ENCODE peak calls at places on chromosomes 12 and 14, in four cellular contexts. U is CD8-positive, alpha-beta T cell; D is naive thymus-derived CD4-positive, alpha-beta T cell; R is heart left ventricle. X is an unnamed sample. For H3K4me1, the result is how much of the 10 kb centered on the place peaks cover.

GRCh38 chr14:73743431-73743931 is 29.3 kb upstream of the PNMA1 start:
- DNase-seq in U (peak), D (peak), R (peak), X (no peak)

GRCh38 chr12:68086019-68086603 is 73.4 kb downstream of the IFNG start:
- DNase-seq in U (no peak), D (no peak), R (no peak), X (no peak)

GRCh38 chr12:80551897-80552296 is 107.9 kb downstream of the PTPRQ start:
- DNase-seq in U (no peak), D (no peak), R (no peak), X (no peak)

GRCh38 chr14:64549805-64550538 is at the start of gene PPP1R36:
- DNase-seq in U (peak), D (peak), R (peak), X (no peak)

GRCh38 chr12:52023182-52023975 is 16.6 kb downstream of the TAMALIN start:
- DNase-seq in U (peak), D (peak), R (peak), X (peak)

GRCh38 chr14:86999076-86999475 is 993.9 kb downstream of the GALC start:
- DNase-seq in U (no peak), D (no peak), R (no peak), X (no peak)

GRCh38 chr12:101590383-101590782 is 4.4 kb upstream of the MYBPC1 start:
- DNase-seq in U (no peak), D (no peak), R (no peak), X (no peak)

GRCh38 chr14:51455041-51455835 is 196.5 kb upstream of the FRMD6 start:
- DNase-seq in U (no peak), D (no peak), R (no peak), X (no peak)

GRCh38 chr12:105041186-105041585 is 43.1 kb downstream of the ALDH1L2 start:
- DNase-seq in U (no peak), D (no peak), R (no peak), X (no peak)

GRCh38 chr12:89665556-89665955 is 43.1 kb downstream of the ATP2B1 start:
- DNase-seq in U (no peak), D (no peak), R (no peak), X (no peak)

GRCh38 chr14:68391292-68392014 is 401.4 kb downstream of the ZFP36L1 start:
- DNase-seq in U (no peak), D (no peak), R (no peak), X (no peak)

DNA sequence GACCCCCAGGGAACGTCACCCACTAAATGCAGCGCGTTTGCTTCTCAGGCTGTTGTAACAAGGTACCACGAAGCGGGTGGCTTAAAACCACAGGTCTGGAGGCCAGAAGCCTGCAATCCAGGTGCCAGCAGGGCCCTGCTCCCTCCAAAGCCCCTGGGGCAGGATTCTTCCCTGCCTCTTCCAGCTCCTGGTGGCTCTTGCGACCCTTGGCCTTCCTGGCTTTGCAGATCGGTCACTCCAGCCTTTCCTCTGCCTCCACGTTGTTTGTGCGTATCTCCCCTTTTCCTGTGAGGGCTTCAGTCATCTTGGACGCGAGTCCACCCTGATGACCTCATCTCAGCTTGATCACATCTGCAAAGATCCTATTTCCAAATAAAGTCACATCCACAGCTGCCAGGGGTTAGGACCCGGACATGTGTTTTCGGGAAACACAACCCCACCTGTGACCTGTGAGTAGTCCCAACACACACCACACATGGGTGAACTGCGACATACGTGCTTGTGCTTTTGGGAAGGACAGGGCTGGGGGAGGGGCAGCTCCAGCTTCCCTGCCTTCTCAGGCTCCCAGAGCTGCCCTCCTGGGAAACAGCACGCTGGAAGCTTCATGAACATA is 114.5 kb upstream of the NCOR2 start:
- DNase-seq in U (no peak), D (no peak), R (no peak), X (no peak)
- H3K4me1 ChIP-seq in U (under half), D (under half), R (under half), X (under half)

GRCh38 chr12:42789808-42790760 is 200.5 kb upstream of the PRICKLE1 start:
- DNase-seq in U (no peak), D (no peak), R (no peak), X (no peak)
- H3K27ac ChIP-seq in U (no peak), D (no peak), R (no peak), X (peak)

DNA sequence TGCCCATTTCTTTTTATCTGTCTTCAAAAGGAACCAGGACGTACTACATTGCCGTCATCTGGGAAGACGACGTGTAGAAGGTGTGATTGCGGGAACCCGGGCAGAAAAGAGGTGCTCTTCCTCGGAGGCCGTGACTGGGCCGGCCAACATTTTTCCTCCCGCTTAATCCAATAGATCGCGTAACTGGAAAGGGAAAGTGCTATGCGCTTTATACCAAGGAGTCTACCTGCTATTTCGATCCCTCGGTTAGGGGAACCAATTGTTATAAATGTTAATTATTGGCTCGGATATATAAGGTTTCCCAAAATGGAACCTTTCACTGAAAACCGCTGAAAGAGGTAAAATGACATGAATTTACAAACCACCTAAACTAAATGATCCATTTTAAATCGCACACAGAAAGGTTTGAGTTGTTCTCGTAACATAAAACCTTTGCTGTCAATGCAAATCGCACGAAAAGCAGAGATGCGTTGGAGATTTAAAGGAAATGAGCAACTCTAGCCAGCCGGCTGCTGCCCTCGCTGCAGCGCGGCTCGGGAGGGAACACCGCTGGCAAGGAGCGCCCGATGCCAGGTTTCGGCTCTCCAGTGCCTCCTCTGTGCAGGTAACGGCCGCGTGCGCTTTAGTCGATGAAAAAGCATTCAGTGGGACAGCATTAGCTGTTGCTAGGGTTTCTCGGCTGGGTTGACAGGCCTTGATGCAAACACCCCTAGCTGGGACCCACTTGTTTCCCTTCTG is 2.8 kb upstream of the SIX1 start:
- DNase-seq in U (no peak), D (no peak), R (no peak), X (peak)
- H3K4me1 ChIP-seq in U (half or more), D (under half), R (under half), X (under half)

DNA sequence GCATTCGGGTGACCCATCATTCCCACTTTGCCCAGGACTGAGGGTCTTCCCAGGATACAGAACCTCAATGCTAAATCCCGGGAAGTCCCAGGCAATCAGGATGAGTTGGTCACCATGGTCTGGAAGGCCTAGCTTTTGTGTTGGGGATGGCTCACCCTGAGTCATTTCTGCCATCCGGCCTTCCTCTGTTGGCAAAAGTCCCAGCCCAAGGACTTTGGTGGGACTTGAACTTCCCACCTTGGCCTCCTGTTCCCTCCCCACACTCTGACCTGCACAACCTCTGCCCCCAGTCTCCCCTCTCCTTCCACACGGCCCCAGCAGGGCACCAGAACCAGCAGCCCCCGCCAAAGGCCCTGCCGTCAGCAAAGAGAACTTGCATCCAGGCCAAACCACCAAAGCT is 24.6 kb upstream of the NCOR2 start:
- DNase-seq in U (no peak), D (no peak), R (no peak), X (no peak)
- H3K27ac ChIP-seq in U (no peak), D (no peak), R (no peak), X (no peak)

X was measured in neuronal stem cell.